ENCODE peak calls at places on chromosome 17, in four cellular contexts. One of them, this sample, is unnamed. For H3K4me1, the result is how much of the 10 kb centered on the place peaks cover.

GRCh38 chr17:13541032-13541480 is 60.7 kb downstream of the HS3ST3A1 start:
- DNase-seq in GM12878: no peak
- DNase-seq in mucosa of descending colon: no peak
- DNase-seq in mammary epithelial cell: peak
- DNase-seq in this sample: no peak

GRCh38 chr17:31318298-31319190 is 2.9 kb downstream of the EVI2A start:
- DNase-seq in GM12878: peak
- DNase-seq in mucosa of descending colon: no peak
- DNase-seq in mammary epithelial cell: peak
- DNase-seq in this sample: peak

GRCh38 chr17:181213-182163 is at the start of gene DOC2B:
- DNase-seq in GM12878: no peak
- DNase-seq in mucosa of descending colon: no peak
- DNase-seq in mammary epithelial cell: peak
- DNase-seq in this sample: peak

GRCh38 chr17:49898547-49899490 is 51.0 kb upstream of the TAC4 start:
- DNase-seq in GM12878: no peak
- DNase-seq in mucosa of descending colon: no peak
- DNase-seq in mammary epithelial cell: no peak
- DNase-seq in this sample: no peak

GRCh38 chr17:27625856-27626255 is 5.1 kb upstream of the LGALS9 start:
- DNase-seq in GM12878: no peak
- DNase-seq in mucosa of descending colon: no peak
- DNase-seq in mammary epithelial cell: no peak
- DNase-seq in this sample: no peak

GRCh38 chr17:46108120-46108519 is 85.1 kb downstream of the KANSL1 start:
- DNase-seq in GM12878: no peak
- DNase-seq in mucosa of descending colon: no peak
- DNase-seq in mammary epithelial cell: no peak
- DNase-seq in this sample: no peak

GRCh38 chr17:8365143-8365542 is 11.4 kb downstream of the KRABD2 start:
- DNase-seq in GM12878: no peak
- DNase-seq in mucosa of descending colon: no peak
- DNase-seq in mammary epithelial cell: peak
- DNase-seq in this sample: no peak

GRCh38 chr17:35161281-35161761 is 13.7 kb downstream of the UNC45B start:
- DNase-seq in GM12878: no peak
- DNase-seq in mucosa of descending colon: no peak
- DNase-seq in mammary epithelial cell: peak
- DNase-seq in this sample: peak

GRCh38 chr17:61294286-61294685 is 105.4 kb upstream of the TBX2 start:
- DNase-seq in GM12878: no peak
- DNase-seq in mucosa of descending colon: no peak
- DNase-seq in mammary epithelial cell: no peak
- DNase-seq in this sample: no peak

GRCh38 chr17:37826497-37827115 is 81.7 kb upstream of the HNF1B start:
- DNase-seq in GM12878: no peak
- DNase-seq in mucosa of descending colon: no peak
- DNase-seq in mammary epithelial cell: no peak
- DNase-seq in this sample: peak

GRCh38 chr17:45149669-45150603 is 1.7 kb downstream of the HEXIM1 start:
- DNase-seq in GM12878: no peak
- DNase-seq in mucosa of descending colon: peak
- DNase-seq in mammary epithelial cell: peak
- DNase-seq in this sample: peak

GRCh38 chr17:61352408-61352770 is 47.3 kb upstream of the TBX2 start:
- DNase-seq in GM12878: no peak
- DNase-seq in mucosa of descending colon: no peak
- DNase-seq in mammary epithelial cell: no peak
- DNase-seq in this sample: peak

GRCh38 chr17:56653877-56654276 is 60.4 kb downstream of the NOG start:
- DNase-seq in GM12878: peak
- DNase-seq in mucosa of descending colon: no peak
- DNase-seq in mammary epithelial cell: peak
- DNase-seq in this sample: no peak

GRCh38 chr17:56699186-56699895 is 105.8 kb downstream of the NOG start:
- DNase-seq in GM12878: no peak
- DNase-seq in mucosa of descending colon: peak
- DNase-seq in mammary epithelial cell: peak
- DNase-seq in this sample: no peak

GRCh38 chr17:30344283-30345088 is 10.6 kb upstream of the TMIGD1 start:
- DNase-seq in GM12878: no peak
- DNase-seq in mucosa of descending colon: peak
- DNase-seq in mammary epithelial cell: peak
- DNase-seq in this sample: no peak

GRCh38 chr17:7218166-7218565 is 1.5 kb downstream of the DLG4 start:
- DNase-seq in GM12878: no peak
- DNase-seq in mucosa of descending colon: no peak
- DNase-seq in mammary epithelial cell: no peak
- DNase-seq in this sample: no peak

GRCh38 chr17:49333806-49334205 is 28.2 kb downstream of the ZNF652 start:
- DNase-seq in GM12878: no peak
- DNase-seq in mucosa of descending colon: no peak
- DNase-seq in mammary epithelial cell: no peak
- DNase-seq in this sample: no peak

GRCh38 chr17:685006-685405 is 29.6 kb downstream of the VPS53 start:
- DNase-seq in GM12878: no peak
- DNase-seq in mucosa of descending colon: no peak
- DNase-seq in mammary epithelial cell: no peak
- DNase-seq in this sample: no peak

GRCh38 chr17:76121932-76122383 is 18.4 kb upstream of the EXOC7 start:
- DNase-seq in GM12878: no peak
- DNase-seq in mucosa of descending colon: no peak
- DNase-seq in mammary epithelial cell: no peak
- DNase-seq in this sample: peak

GRCh38 chr17:37462492-37462891 is 27.2 kb upstream of the DUSP14 start:
- DNase-seq in GM12878: no peak
- DNase-seq in mucosa of descending colon: no peak
- DNase-seq in mammary epithelial cell: no peak
- DNase-seq in this sample: no peak

GRCh38 chr17:77453613-77454559 is 313.1 kb downstream of the SEC14L1 start:
- DNase-seq in GM12878: no peak
- DNase-seq in mucosa of descending colon: peak
- DNase-seq in mammary epithelial cell: peak
- DNase-seq in this sample: peak

GRCh38 chr17:56751145-56751743 is 82.5 kb downstream of the C17orf67 start:
- DNase-seq in GM12878: no peak
- DNase-seq in mucosa of descending colon: no peak
- DNase-seq in mammary epithelial cell: no peak
- DNase-seq in this sample: no peak

DNA sequence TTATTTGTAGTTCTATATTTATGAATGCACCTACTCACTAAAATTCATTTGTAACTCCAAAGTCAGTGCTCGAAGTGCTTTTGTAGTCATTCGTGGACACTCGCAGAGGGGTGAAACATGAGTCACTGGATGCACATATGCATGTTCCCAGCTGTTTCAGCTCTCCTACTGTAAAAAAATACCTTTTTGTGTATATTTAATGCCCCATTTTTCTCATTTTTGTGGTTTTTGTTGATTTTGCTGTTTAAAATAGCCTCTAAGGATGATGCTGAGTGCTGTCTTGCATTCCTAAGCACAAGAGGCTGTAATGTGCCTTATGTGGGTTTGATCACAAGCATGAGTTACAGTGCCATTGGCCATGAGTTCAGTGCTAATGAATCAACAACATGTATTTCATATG is 30.6 kb downstream of the CENPV start:
- DNase-seq in GM12878: no peak
- DNase-seq in mucosa of descending colon: no peak
- DNase-seq in mammary epithelial cell: no peak
- DNase-seq in this sample: no peak
- H3K4me1 ChIP-seq in GM12878: under half
- H3K4me1 ChIP-seq in mucosa of descending colon: under half
- H3K4me1 ChIP-seq in mammary epithelial cell: under half
- H3K4me1 ChIP-seq in this sample: under half

GRCh38 chr17:15220785-15221184 is 44.3 kb downstream of the PMP22 start:
- DNase-seq in GM12878: no peak
- DNase-seq in mucosa of descending colon: no peak
- DNase-seq in mammary epithelial cell: no peak
- DNase-seq in this sample: no peak

GRCh38 chr17:15213381-15214087 is 51.6 kb downstream of the PMP22 start:
- DNase-seq in GM12878: no peak
- DNase-seq in mucosa of descending colon: no peak
- DNase-seq in mammary epithelial cell: no peak
- DNase-seq in this sample: no peak

GRCh38 chr17:15216481-15216880 is 48.6 kb downstream of the PMP22 start:
- DNase-seq in GM12878: no peak
- DNase-seq in mucosa of descending colon: no peak
- DNase-seq in mammary epithelial cell: no peak
- DNase-seq in this sample: no peak
- H3K4me3 ChIP-seq in GM12878: no peak
- H3K4me3 ChIP-seq in mucosa of descending colon: no peak
- H3K4me3 ChIP-seq in mammary epithelial cell: no peak
- H3K4me3 ChIP-seq in this sample: no peak

GRCh38 chr17:28626818-28627217 is 12.8 kb upstream of the RSKR start:
- DNase-seq in GM12878: no peak
- DNase-seq in mucosa of descending colon: no peak
- DNase-seq in mammary epithelial cell: no peak
- DNase-seq in this sample: no peak
- H3K4me1 ChIP-seq in GM12878: under half
- H3K4me1 ChIP-seq in mucosa of descending colon: under half
- H3K4me1 ChIP-seq in mammary epithelial cell: under half
- H3K4me1 ChIP-seq in this sample: under half

DNA sequence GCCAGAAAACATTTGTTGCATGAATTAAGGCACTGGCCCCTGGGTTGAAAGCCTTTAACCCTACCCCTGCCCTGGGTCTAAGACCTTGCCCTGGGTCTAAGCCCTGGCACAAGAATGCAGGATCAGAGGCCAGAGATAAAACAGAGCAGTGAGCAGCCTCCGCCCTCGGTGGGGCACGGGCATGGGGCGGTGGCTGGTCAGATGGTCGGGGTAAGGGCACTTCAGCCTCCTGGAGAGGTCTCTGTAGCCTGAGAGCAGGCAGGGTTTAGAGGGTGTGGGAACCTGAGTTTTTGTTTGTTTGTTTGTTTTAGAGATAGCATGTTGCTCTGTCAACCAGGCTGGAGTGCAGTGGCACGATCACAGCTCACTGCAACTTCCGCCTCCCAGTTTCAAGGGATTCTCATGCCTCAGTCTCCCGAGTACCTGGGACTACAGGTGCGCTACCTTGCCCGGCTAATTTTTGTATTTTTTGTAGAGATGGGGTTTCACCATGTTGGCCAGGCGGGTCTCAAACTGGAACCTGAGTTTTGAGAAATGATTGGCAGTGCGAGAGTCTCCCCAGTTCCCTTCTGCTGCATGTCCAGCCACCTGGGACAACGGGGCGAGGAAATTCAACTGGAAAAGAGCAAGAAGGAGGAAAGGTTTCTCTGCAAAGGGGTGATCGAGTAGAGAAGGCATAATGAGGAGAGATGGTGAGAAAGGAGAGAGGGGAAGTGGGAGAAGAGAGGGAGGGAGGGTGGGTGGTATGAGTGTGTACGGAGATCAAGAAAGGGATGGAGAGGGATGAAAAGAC is 27.7 kb downstream of the TNS4 start:
- DNase-seq in GM12878: no peak
- DNase-seq in mucosa of descending colon: no peak
- DNase-seq in mammary epithelial cell: peak
- DNase-seq in this sample: no peak
- H3K4me3 ChIP-seq in GM12878: no peak
- H3K4me3 ChIP-seq in mucosa of descending colon: no peak
- H3K4me3 ChIP-seq in mammary epithelial cell: no peak
- H3K4me3 ChIP-seq in this sample: no peak

DNA sequence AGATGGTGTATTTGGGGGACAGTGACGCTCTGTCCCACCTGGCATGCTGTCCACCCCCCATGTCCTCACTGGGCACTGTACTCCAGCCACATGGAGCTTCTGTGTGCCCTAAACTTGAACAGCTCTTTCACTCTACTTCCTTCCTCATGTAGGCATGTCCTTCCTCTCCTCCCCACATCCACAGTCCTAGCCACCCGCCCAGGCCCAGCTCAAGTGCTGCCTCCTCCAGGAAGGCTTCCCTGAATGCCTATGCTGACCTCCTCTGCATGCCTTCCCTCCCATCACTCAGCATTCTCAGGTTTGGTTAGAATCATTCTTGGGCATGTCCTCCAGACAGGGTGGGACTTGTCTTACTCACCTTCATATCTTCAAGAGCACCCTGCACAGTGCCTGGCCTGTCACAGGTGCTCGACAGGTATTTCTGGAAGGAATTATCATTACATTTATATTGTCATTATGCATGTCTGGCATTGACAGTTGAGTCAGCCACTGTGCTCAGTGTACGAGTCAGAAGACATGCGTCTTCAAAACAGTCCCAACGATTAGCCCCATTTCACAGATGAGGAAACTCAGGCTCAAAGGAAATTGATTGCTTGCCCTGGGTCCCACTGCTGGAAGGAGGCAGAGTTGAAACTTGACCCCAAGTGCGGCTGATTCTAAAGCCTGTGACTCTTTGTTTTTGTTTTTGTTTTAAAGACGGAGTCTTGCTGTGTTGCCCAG is 42.1 kb upstream of the TOB1 start:
- DNase-seq in GM12878: no peak
- DNase-seq in mucosa of descending colon: no peak
- DNase-seq in mammary epithelial cell: peak
- DNase-seq in this sample: no peak
- H3K4me1 ChIP-seq in GM12878: under half
- H3K4me1 ChIP-seq in mucosa of descending colon: under half
- H3K4me1 ChIP-seq in mammary epithelial cell: under half
- H3K4me1 ChIP-seq in this sample: under half